ENCODE peak calls at places on chromosomes 4 and X, in four cellular contexts. X, C, B and J are unnamed samples.
A peak's percentile ranks its signal among the peaks of the same experiment; 100 is the strongest.

GRCh38 chrX:281166-281999 is at the start of gene PLCXD1:
- DNase-seq in X (no peak), B (peak; percentile 84), C (peak; percentile 32), J (peak; percentile 38)

GRCh38 chr4:125492957-125493356 is 178.2 kb downstream of the FAT4 start:
- DNase-seq in C (no peak), X (no peak), B (no peak), J (no peak)

GRCh38 chr4:157992038-157992706 is 180.7 kb downstream of the GASK1B start:
- DNase-seq in B (peak; percentile 10), X (no peak), C (no peak), J (peak; percentile 50)

GRCh38 chr4:142554412-142554811 is 291.7 kb downstream of the INPP4B start:
- DNase-seq in B (no peak), X (no peak), C (no peak), J (no peak)

GRCh38 chr4:85772470-85772869 is 297.5 kb downstream of the ARHGAP24 start:
- DNase-seq in C (no peak), X (no peak), B (no peak), J (no peak)

GRCh38 chr4:77745792-77746191 is 73.4 kb downstream of the CNOT6L start:
- DNase-seq in X (no peak), B (no peak), C (no peak), J (no peak)

GRCh38 chr4:21765810-21766407 is 182.7 kb downstream of the KCNIP4 start:
- DNase-seq in B (peak; percentile 25), X (no peak), C (peak; percentile 34), J (peak; percentile 51)

GRCh38 chrX:75114638-75115037 is 41.4 kb downstream of the ABCB7 start:
- DNase-seq in X (no peak), B (no peak), C (no peak), J (no peak)

GRCh38 chr4:16150716-16151115 is 66.9 kb upstream of the PROM1 start:
- DNase-seq in C (no peak), B (no peak), X (no peak), J (no peak)

DNA sequence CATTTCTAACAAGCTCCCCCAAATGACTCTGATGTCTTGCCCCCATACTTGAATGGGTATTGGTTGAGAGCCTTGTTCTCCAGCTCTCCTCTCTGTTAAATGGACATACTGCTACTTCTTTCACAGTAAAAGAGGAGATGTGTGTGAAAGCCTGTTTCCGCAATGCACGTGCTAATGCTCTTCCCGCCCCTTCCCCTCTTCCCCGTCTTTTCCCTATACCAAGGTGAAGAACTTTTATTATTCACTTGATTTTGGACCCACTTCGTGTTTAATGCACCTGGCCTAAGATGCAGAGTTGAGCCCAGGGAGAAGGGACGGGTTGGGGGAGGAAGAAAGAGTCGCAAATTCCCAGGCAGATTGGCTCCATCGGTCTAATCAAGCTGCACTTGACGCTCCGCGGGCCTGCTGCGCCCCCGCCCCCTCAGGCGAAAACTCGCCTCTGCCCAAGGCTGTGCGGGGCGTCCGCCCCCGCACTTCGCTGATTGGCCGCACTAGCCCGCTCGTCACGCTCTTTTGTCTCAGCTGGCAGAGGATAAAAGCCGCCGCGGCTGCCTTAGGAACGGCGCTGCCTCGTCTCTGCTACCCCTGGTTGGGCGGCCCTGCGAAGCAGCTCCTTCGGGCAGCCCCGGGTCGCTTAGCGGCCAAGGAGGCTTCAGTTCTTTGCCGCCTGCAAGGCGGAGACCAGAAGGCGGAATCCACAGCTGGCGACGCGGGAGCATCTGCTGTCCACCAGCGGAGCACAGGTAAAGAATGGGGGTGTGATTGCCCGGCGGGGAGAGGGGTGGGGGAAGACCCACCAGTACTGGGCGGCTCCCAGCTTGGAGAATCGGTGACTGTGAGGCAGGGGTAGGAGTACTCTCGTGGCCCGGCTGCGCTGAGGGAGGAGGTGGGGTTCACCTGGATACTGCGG is at the start of gene ZCCHC12:
- DNase-seq in B (peak; percentile 77), C (peak; percentile 45), X (peak; percentile 55), J (peak; percentile 69)
- H3K4me3 ChIP-seq in B (peak within 1 kb of the TSS; percentile 64), C (peak within 1 kb of the TSS; percentile 33), X (peak within 1 kb of the TSS; percentile 45), J (peak within 1 kb of the TSS; percentile 35)

DNA sequence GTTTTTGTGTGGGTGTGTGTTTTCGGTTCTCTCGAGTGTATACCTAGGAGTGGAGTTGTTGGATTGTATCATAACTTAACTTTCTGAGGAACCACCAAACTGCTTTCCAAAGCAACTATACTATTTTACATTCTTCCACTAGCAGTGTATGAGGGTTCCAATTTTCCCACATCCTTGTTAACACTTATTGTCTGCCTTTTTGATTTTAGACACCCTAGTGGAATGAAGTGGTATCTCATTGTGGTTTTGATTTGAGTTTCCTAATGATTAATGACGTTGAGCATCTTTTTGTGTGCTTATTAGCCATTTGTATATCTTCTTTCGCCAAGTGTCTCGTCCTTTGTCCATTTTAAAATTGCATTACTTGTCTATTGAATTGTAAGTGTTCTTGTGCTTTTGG is 118.6 kb downstream of the REPS2 start:
- DNase-seq in X (no peak), C (no peak), B (no peak), J (no peak)
- TF ChIP-seq CTCF in X (no peak), C (no peak), B (peak; percentile 33), J (no peak)

GRCh38 chrX:44954562-44954961 is 81.6 kb downstream of the KDM6A start:
- DNase-seq in X (no peak), B (no peak), C (no peak), J (no peak)
- H3K9me3 ChIP-seq in X (no peaks in the 10 kb centered on the region), B (no peaks in the 10 kb centered on the region), C (no peaks in the 10 kb centered on the region), J (no peaks in the 10 kb centered on the region)

GRCh38 chrX:8346060-8346459 is 118.6 kb upstream of the VCX3B start:
- DNase-seq in B (no peak), X (no peak), C (no peak), J (no peak)

GRCh38 chrX:8345473-8345872 is 119.2 kb upstream of the VCX3B start:
- DNase-seq in C (no peak), B (no peak), X (no peak), J (no peak)

DNA sequence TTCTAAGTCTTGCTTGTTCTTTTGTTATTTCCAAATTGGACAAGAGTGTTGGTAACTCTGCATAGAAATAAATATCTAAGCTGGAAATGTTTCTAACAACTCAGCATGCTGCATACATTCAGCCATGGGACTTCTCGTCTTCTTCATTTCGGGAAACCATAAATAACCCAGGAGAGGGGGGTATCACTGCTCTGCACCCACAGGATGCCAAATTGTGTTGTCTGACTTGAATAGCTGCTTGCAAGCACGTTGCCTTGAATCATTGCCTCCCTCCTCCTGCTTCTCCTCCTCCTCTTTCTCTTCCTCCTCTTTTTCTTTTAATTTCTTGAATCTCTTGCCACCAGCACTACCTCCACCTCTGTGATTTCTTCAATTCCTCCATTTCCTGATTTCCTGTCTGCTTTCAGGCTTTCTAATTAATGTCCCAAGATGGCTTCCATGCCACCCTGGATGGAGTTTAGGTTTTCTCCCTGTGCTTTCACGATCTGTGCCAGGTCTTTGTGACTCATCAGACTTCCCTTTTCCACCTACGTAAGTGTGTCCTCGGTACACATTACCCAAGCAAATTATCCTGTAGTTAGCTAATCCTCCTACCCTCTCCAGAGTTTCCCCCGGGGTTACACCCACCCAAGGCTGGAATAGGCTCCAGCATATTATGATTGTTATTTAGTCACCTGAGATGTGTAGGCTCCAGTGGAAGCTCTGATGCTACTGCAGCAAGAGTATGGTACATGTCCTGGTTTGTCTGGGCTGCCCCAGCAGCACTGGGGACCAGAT is 122.6 kb upstream of the VCX3B start:
- DNase-seq in X (no peak), B (no peak), C (no peak), J (no peak)
- H3K4me3 ChIP-seq in X (no peak overlapping the region), B (no peak overlapping the region), C (no peak overlapping the region), J (no peak overlapping the region)

DNA sequence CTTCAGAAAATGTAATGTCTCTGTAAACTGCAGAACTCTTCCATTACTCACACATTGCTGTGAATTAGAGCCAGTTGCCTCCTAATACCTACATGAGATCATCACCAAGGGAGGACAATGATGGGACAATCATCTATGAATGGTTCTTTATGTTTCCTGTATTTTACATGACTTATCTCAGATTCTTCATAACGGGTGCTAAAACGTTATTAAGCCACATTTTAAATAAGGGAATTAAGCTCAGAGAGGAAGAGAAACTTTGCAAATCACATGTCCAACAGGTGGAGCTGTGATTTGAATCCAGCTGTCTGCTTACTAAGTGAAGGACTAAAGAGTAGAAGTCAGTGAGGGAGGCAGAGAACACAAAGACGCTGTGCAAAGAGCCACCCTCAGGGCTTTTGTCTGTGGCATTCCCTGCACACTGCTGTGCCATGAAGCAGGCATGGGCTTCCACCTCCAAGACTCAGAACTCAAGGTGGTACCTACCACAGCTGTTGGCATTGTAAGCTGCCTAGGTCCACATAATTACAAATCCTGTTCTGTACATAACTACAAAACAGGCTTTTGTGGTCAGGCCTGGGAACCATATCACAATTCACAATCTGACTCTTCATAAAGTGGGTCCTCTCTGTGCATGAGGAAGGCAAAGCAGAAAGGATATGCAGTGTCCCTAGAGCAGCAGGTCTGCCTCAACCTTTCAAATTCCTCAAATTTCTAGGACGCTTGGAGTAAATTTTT is 12.8 kb downstream of the TBC1D9 start:
- DNase-seq in C (no peak), X (no peak), B (peak; percentile 12), J (peak; percentile 18)
- TF ChIP-seq CTCF in C (no peak), X (no peak), B (peak; percentile 48), J (peak; percentile 38)

GRCh38 chr4:97938141-97938540 is 205.1 kb downstream of the STPG2 start:
- DNase-seq in X (no peak), C (no peak), B (no peak), J (peak; percentile 79)
- H3K9me3 ChIP-seq in X (peaks cover 8% of the 10 kb centered on the region), C (peaks cover 41% of the 10 kb centered on the region), B (no peaks in the 10 kb centered on the region), J (no peaks in the 10 kb centered on the region)

GRCh38 chrX:143634701-143635442 is 1.0 kb downstream of the SLITRK4 start:
- DNase-seq in B (no peak), X (no peak), C (no peak), J (no peak)
- H3K4me3 ChIP-seq in B (no peak overlapping the region), X (peak overlapping the region; percentile 64), C (peak overlapping the region; percentile 41), J (no peak overlapping the region)

GRCh38 chrX:53249387-53250042 is 24.5 kb upstream of the KDM5C start:
- DNase-seq in X (no peak), C (no peak), B (no peak), J (no peak)
- TF ChIP-seq CTCF in X (no peak), C (no peak), B (peak; percentile 29), J (no peak)